ENCODE peak calls at places on chromosomes 2 and 18, in five cellular contexts. F, S, R, B and J are unnamed samples.

GRCh38 chr2:207064128-207064694 is 101.5 kb downstream of the KLF7 start:
- DNase-seq in F (no peak), B (no peak), R (no peak), S (no peak), J (no peak)

GRCh38 chr18:22844184-22844583 is 88.9 kb upstream of the RBBP8 start:
- DNase-seq in F (no peak), B (peak), S (no peak), R (peak), J (no peak)

GRCh38 chr2:46167406-46167805 is 129.8 kb upstream of the EPAS1 start:
- DNase-seq in R (no peak), B (no peak), F (no peak), S (no peak), J (no peak)

GRCh38 chr2:64019083-64019974 is at the start of gene VPS54:
- DNase-seq in S (peak), F (peak), B (peak), R (no peak), J (no peak)

GRCh38 chr2:36800381-36800780 is 103.9 kb downstream of the VIT start:
- DNase-seq in B (no peak), F (no peak), S (no peak), R (no peak), J (no peak)

GRCh38 chr2:179860255-179861026 is 971 bp downstream of the ZNF385B start:
- DNase-seq in R (no peak), B (no peak), F (no peak), S (no peak), J (no peak)

GRCh38 chr2:110149330-110150220 is 34.0 kb upstream of the MALL start:
- DNase-seq in R (peak), B (peak), F (no peak), S (no peak), J (no peak)

GRCh38 chr18:71168576-71169145 is 879.8 kb downstream of the SOCS6 start:
- DNase-seq in F (no peak), S (no peak), B (no peak), R (no peak), J (no peak)

GRCh38 chr2:71156531-71156930 is 26.1 kb downstream of the MPHOSPH10 start:
- DNase-seq in F (no peak), R (no peak), S (no peak), B (no peak), J (no peak)

GRCh38 chr2:218882866-218883366 is 2.3 kb downstream of the WNT10A start:
- DNase-seq in F (no peak), S (no peak), B (no peak), R (peak), J (no peak)

GRCh38 chr2:19987936-19988335 is 2.0 kb downstream of the WDR35 start:
- DNase-seq in B (no peak), F (no peak), R (no peak), S (no peak), J (no peak)

GRCh38 chr18:33210575-33211189 is 229.8 kb downstream of the CCDC178 start:
- DNase-seq in B (peak), R (no peak), S (no peak), F (no peak), J (no peak)

GRCh38 chr2:230986520-230987136 is 9.3 kb upstream of the SPATA3 start:
- DNase-seq in S (no peak), B (no peak), F (no peak), R (no peak), J (no peak)

GRCh38 chr18:24188120-24188519 is 49.3 kb downstream of the CABYR start:
- DNase-seq in B (no peak), F (no peak), R (no peak), S (no peak), J (no peak)

GRCh38 chr2:50476174-50476573 is 555.8 kb downstream of the NRXN1 start:
- DNase-seq in B (no peak), R (no peak), S (no peak), F (no peak), J (no peak)

DNA sequence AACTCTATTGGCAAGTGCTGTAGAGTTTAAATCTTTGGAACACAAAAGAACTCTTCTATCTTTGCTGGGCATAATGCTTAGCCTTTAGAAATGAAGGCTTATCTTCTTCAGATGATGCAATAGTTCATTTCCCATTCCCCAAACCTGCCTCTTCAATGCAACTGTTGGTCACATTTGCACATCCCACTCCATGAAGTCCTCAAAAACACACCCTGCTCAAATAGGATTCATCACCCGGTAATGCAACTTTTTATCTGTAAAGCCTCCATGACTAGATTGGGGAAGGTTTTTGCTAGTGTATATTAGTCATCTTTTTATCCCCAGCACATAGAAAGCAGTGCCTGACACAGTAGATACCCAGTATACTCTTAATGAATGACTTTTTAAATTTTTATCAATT is 376.4 kb downstream of the RBM43 start:
- DNase-seq in S (no peak), B (peak), R (no peak), F (no peak), J (no peak)
- TF ChIP-seq CTCF in S (no peak), B (no peak), R (no peak), F (no peak), J (no peak)

GRCh38 chr2:73987109-73987947 is 2.6 kb downstream of the TET3 start:
- DNase-seq in S (no peak), R (no peak), F (peak), B (peak), J (no peak)
- TF ChIP-seq CTCF in S (no peak), R (peak), F (peak), B (no peak), J (no peak)

GRCh38 chr2:222483513-222484039 is 59.2 kb downstream of the SGPP2 start:
- DNase-seq in R (no peak), F (no peak), S (no peak), B (no peak), J (no peak)
- TF ChIP-seq CTCF in R (peak), F (no peak), S (no peak), B (no peak), J (no peak)

GRCh38 chr2:26215833-26216232 is 28.6 kb downstream of the HADHA start:
- DNase-seq in F (no peak), S (no peak), B (no peak), R (no peak), J (no peak)
- TF ChIP-seq CTCF in F (no peak), S (no peak), B (no peak), R (no peak), J (no peak)

GRCh38 chr18:48220146-48220499 is 189.1 kb downstream of the ZBTB7C start:
- DNase-seq in B (no peak), F (no peak), S (no peak), R (no peak), J (no peak)
- TF ChIP-seq CTCF in B (no peak), F (no peak), S (no peak), R (no peak), J (no peak)

DNA sequence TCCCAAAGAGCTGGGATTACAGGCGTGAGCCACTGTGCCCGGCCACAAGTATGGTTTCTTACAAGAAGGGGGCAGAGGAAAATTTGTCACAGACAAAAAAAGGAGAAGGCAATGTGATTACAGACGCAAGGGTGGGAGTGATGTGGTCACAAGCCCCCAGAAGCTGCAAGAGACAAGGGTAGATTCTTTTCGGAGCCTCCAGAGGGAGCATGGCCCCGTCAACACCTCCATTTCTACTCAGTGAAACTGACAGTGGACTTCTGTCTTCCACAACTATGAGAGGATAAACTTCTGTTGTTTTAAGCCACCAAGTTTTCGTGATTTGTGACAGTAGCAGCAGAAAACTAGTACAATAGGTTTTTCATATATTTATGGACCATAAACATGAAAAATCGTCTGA is 2.1 kb upstream of the TCF7L1 start:
- DNase-seq in F (no peak), B (no peak), R (no peak), S (no peak), J (no peak)
- TF ChIP-seq CTCF in F (no peak), B (peak), R (peak), S (peak), J (peak)

DNA sequence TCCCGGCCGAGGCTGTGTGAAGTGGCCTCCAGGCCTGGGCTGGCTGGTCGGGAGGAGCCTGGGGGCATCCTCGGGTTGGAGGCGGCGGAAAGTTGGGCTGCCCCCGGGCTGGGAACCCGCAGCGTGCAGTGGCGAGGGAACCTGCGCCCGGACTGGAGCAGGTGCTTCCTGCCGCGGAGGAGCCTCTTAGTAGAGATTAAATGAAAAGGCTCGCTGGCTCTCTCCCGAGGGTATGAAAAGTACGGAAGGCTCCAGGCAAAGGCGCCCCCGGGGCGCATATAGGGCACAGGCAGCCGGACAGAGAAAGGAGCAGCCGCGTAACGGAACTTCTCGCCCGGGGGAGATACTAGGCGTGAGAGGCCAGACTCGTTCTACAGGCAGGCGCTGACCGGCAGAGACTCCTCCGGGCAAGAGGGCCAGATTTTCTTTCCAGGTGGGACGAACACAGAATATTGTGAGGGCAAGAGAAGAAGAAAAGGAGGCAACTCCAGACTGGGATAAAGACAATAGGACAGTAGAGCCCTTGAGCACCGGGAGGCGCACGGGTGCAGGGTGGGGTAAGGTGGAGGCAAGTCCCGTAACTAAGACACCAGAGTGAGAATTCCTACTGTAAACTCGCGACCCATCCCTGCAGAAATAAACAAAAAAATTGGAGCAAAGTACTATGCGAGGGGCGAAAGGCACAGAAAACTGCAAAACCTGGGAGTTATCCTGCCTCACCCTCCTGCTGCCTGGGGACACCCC is 828 bp downstream of the CDH2 start:
- DNase-seq in S (peak), B (no peak), F (no peak), R (no peak), J (no peak)
- TF ChIP-seq CTCF in S (no peak), B (no peak), F (no peak), R (no peak), J (no peak)

GRCh38 chr18:11567391-11567790 is 42.0 kb upstream of the SLC35G4 start:
- DNase-seq in B (no peak), S (no peak), R (no peak), F (no peak), J (no peak)

GRCh38 chr18:11570073-11570588 is 39.3 kb upstream of the SLC35G4 start:
- DNase-seq in S (no peak), F (no peak), R (no peak), B (no peak), J (no peak)

GRCh38 chr18:11572201-11572600 is 37.2 kb upstream of the SLC35G4 start:
- DNase-seq in S (no peak), B (no peak), R (no peak), F (no peak), J (no peak)

GRCh38 chr18:11574545-11574944 is 34.9 kb upstream of the SLC35G4 start:
- DNase-seq in B (no peak), S (no peak), F (no peak), R (no peak), J (no peak)

GRCh38 chr18:11570770-11571169 is 38.6 kb upstream of the SLC35G4 start:
- DNase-seq in R (no peak), F (no peak), S (no peak), B (no peak), J (no peak)
- TF ChIP-seq CTCF in R (peak), F (no peak), S (peak), B (peak), J (peak)